ENCODE peak calls at places on chromosomes 12 and 14, in five cellular contexts. J, Q, D, P and O are unnamed samples.

GRCh38 chr14:104294983-104295680 is 156.7 kb downstream of the KIF26A start:
- DNase-seq in J (no peak), Q (no peak), D (no peak), P (no peak), O (peak)

GRCh38 chr12:128637616-128638606 is 185.8 kb downstream of the SLC15A4 start:
- DNase-seq in J (no peak), Q (no peak), D (no peak), P (no peak), O (no peak)

GRCh38 chr12:12499909-12500604 is 62.6 kb downstream of the DUSP16 start:
- DNase-seq in J (no peak), Q (no peak), D (no peak), P (no peak), O (no peak)

GRCh38 chr12:98373982-98374381 is 141.4 kb upstream of the TMPO start:
- DNase-seq in J (peak), Q (no peak), D (no peak), P (no peak), O (no peak)

GRCh38 chr14:77003960-77004710 is 24.4 kb downstream of the IRF2BPL start:
- DNase-seq in J (no peak), Q (no peak), D (peak), P (no peak), O (no peak)

GRCh38 chr14:33950320-33951182 is at the start of gene EGLN3:
- DNase-seq in J (no peak), Q (peak), D (peak), P (peak), O (peak)

GRCh38 chr14:89452281-89452680 is 35.2 kb upstream of the FOXN3 start:
- DNase-seq in J (no peak), Q (no peak), D (no peak), P (no peak), O (no peak)

GRCh38 chr12:49543914-49544815 is 5.3 kb downstream of the KCNH3 start:
- DNase-seq in J (no peak), Q (no peak), D (no peak), P (no peak), O (peak)

GRCh38 chr12:94803939-94804338 is 153.6 kb upstream of the TMCC3 start:
- DNase-seq in J (no peak), Q (no peak), D (no peak), P (no peak), O (no peak)

GRCh38 chr12:116160196-116160595 is 117.3 kb downstream of the MED13L start:
- DNase-seq in J (no peak), Q (no peak), D (no peak), P (no peak), O (no peak)

GRCh38 chr12:106358410-106359241 is 1.1 kb downstream of the POLR3B start:
- DNase-seq in J (no peak), Q (peak), D (peak), P (no peak), O (peak)

GRCh38 chr12:101824831-101825230 is 5.9 kb downstream of the GNPTAB start:
- DNase-seq in J (no peak), Q (no peak), D (no peak), P (no peak), O (no peak)

GRCh38 chr12:65282840-65283239 is 4.4 kb downstream of the MSRB3 start:
- DNase-seq in J (no peak), Q (no peak), D (no peak), P (no peak), O (no peak)

GRCh38 chr12:63306476-63306875 is 155.5 kb upstream of the AVPR1A start:
- DNase-seq in J (peak), Q (no peak), D (no peak), P (no peak), O (no peak)

GRCh38 chr12:105935981-105936380 is 202.8 kb downstream of the NUAK1 start:
- DNase-seq in J (no peak), Q (no peak), D (peak), P (no peak), O (no peak)

GRCh38 chr12:18556081-18556645 is 181.6 kb downstream of the PLCZ1 start:
- DNase-seq in J (no peak), Q (no peak), D (no peak), P (no peak), O (no peak)

GRCh38 chr14:75831455-75831854 is 150.3 kb downstream of the TGFB3 start:
- DNase-seq in J (no peak), Q (peak), D (peak), P (no peak), O (peak)

GRCh38 chr12:107514887-107515445 is 170.6 kb upstream of the PWP1 start:
- DNase-seq in J (no peak), Q (no peak), D (no peak), P (no peak), O (no peak)

GRCh38 chr12:116959845-116960514 is 49.2 kb downstream of the FBXW8 start:
- DNase-seq in J (no peak), Q (no peak), D (peak), P (no peak), O (no peak)

DNA sequence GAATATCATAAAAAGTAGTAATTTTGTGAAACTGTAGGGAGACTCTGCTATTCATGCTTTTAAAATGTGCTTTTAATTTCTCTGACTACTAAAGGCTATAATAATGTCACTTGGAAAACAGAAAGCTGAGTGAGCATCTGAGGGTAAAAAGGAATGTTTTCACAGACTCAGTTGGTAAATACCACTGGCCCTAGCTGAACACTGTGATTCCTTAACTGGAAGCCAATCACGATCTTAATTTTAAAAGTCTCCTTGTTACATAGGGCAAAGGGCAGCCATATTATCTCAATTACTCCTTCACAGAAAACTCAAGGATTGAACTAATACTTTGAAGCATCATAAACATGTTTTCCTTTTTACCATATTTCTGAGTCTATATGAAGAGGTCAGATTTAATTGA is 41.9 kb downstream of the PAWR start:
- DNase-seq in J (no peak), Q (no peak), D (no peak), P (no peak), O (no peak)
- H3K27ac ChIP-seq in J (no peak), Q (no peak), D (no peak), P (no peak), O (no peak)

GRCh38 chr12:24852420-24852819 is 96.5 kb downstream of the BCAT1 start:
- DNase-seq in J (no peak), Q (no peak), D (no peak), P (no peak), O (no peak)
- H3K27ac ChIP-seq in J (no peak), Q (no peak), D (no peak), P (no peak), O (no peak)

DNA sequence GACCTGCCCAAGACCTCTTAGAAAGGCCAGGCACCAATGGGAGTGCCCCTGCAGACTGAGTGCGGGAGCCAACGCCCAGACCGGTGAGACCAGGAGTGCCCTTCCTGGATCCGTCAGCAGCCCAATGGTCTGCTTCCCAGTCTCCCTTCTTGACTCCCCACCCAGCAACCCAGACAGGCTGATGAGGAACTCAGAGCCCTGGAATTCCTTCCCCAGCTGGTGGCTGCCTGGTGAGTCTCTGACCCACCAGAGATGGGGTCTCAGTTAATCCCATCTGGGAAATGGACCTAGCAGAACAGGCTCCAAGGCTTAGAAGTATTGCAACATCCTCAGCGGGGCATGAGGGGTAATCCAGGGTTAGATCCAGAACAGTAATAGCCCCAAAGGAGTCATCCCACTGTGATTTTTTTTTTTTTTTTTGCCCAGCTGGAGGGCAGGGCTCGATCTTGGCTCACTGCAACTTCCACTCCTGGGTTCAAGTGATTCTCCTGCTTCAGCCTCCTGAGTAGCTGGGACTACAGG is 1.5 kb upstream of the RASAL1 start:
- DNase-seq in J (no peak), Q (no peak), D (no peak), P (no peak), O (no peak)
- H3K27ac ChIP-seq in J (no peak), Q (no peak), D (no peak), P (peak), O (no peak)

DNA sequence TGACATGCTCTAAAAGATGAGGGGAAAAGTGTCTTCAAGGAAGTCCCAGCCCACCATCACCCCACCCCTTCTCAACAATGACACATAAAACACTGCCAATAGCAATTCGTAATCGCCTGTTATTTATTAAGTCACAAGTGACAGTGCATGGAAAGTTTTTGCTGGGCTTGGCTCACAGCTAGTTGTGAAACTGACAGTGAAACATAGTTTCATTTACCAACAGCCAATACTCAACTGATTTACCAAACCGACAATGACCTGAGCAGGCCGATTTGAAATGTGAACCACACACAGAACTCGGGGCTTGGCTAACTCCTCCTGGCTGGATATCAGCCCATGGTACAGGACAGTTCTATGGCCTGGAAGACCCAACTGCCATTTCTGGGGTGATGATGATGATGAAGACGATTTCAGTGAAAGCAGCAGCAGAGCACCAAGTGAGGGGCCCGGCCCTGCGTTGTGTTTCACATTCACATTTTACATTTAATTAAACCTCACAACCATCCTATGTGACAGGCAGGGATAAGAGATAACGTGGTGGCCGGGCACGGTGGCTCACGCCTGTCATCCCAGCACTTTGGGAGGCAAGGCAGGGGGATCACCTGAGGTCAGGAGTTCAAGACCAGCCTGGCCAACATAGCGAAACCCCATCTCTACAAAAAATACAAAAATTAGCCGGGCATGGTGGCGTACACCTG is 42.7 kb downstream of the CAMKK2 start:
- DNase-seq in J (no peak), Q (no peak), D (no peak), P (no peak), O (no peak)
- H3K27ac ChIP-seq in J (no peak), Q (no peak), D (no peak), P (no peak), O (no peak)

GRCh38 chr14:100342195-100342594 is 19.1 kb downstream of the SLC25A47 start:
- DNase-seq in J (no peak), Q (no peak), D (no peak), P (no peak), O (peak)
- H3K27ac ChIP-seq in J (no peak), Q (no peak), D (peak), P (peak), O (peak)

GRCh38 chr12:80877706-80878384 is 59.9 kb downstream of the LIN7A start:
- DNase-seq in J (no peak), Q (no peak), D (peak), P (no peak), O (no peak)
- H3K27ac ChIP-seq in J (no peak), Q (no peak), D (no peak), P (no peak), O (no peak)

DNA sequence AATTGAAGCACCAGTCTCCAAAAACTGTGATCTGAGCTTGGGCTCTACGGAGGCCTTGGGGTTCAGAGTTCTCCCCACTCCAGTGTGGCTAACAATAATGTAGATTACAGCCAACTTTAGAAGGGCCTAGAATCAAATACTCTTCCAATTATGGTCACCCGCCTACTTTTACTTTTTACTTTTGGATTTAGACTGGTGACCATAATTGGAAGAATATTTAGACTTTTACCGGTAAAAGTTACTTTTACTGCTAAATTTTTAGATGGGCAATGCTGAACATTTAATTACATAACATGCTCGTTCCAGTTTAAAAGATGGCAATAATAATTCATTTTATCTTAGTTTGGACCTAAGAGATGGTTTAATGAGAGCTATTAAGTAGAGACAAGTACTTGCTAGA is 39.2 kb downstream of the PPTC7 start:
- DNase-seq in J (no peak), Q (no peak), D (no peak), P (no peak), O (no peak)
- H3K27ac ChIP-seq in J (peak), Q (peak), D (no peak), P (no peak), O (peak)

DNA sequence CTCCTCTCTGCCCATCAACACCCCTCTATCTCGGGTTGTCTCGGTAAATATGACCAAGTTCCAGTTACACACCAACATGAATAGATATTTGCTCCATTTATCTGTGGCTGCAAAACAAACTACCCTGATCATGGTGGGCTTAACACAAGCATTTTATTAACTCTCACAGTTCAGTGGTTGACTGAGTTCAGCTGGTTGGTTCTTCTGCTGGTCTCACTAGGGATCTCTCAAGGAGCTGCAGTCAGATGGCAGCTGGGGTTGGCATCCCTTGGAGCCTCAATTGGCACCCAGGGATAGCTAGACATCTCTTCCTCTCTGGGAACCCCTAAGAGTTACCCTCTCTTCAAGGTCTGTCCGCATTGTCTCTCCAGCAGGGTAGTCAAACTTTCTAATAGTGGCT is 25.4 kb downstream of the P2RX7 start:
- DNase-seq in J (no peak), Q (no peak), D (no peak), P (no peak), O (no peak)
- H3K27ac ChIP-seq in J (no peak), Q (no peak), D (no peak), P (no peak), O (no peak)